ENCODE peak calls at places on chromosomes 5 and 9, in four cellular contexts. L, A, F and K are unnamed samples.

GRCh38 chr5:170747851-170748250 is 35.7 kb upstream of the GABRP start:
- DNase-seq in A (peak; percentile 72), L (peak; percentile 77), F (peak; percentile 59), K (peak; percentile 32)

GRCh38 chr9:133604214-133604613 is 5.0 kb downstream of the FAM163B start:
- DNase-seq in F (peak; percentile 64), A (no peak), L (no peak), K (peak; percentile 8)

GRCh38 chr9:19381656-19382055 is 1.6 kb upstream of the RPS6 start:
- DNase-seq in L (no peak), A (no peak), F (no peak), K (no peak)

GRCh38 chr5:29905626-29906353 is 1287.7 kb upstream of the CDH6 start:
- DNase-seq in A (no peak), L (no peak), F (no peak), K (no peak)

GRCh38 chr5:91024727-91025126 is 358.4 kb downstream of the ARRDC3 start:
- DNase-seq in F (no peak), A (no peak), L (no peak), K (no peak)

GRCh38 chr5:135055385-135055784 is 21.4 kb upstream of the PITX1 start:
- DNase-seq in L (no peak), A (no peak), F (no peak), K (no peak)

GRCh38 chr5:54205453-54205852 is 104.9 kb downstream of the ARL15 start:
- DNase-seq in L (no peak), A (no peak), F (no peak), K (no peak)

GRCh38 chr9:137348781-137349470 is 46.9 kb upstream of the NRARP start:
- DNase-seq in F (no peak), L (no peak), A (no peak), K (no peak)

GRCh38 chr5:43121565-43122484 is 1.1 kb downstream of the ZNF131 start:
- DNase-seq in A (no peak), L (peak; percentile 77), F (peak; percentile 49), K (peak; percentile 58)

GRCh38 chr9:70407081-70407503 is 7.4 kb downstream of the KLF9 start:
- DNase-seq in A (no peak), F (no peak), L (no peak), K (no peak)

GRCh38 chr9:117672397-117672796 is 31.8 kb upstream of the TLR4 start:
- DNase-seq in A (no peak), F (no peak), L (no peak), K (no peak)

GRCh38 chr5:38329132-38329715 is 70.9 kb downstream of the EGFLAM start:
- DNase-seq in F (no peak), L (no peak), A (no peak), K (no peak)

GRCh38 chr9:93828331-93829097 is 126.6 kb downstream of the BARX1 start:
- DNase-seq in A (no peak), F (no peak), L (no peak), K (no peak)

GRCh38 chr9:116692619-116693018 is 5.5 kb downstream of the TRIM32 start:
- DNase-seq in F (no peak), A (no peak), L (no peak), K (no peak)

GRCh38 chr5:95884021-95884333 is 61.5 kb upstream of the GLRX start:
- DNase-seq in A (no peak), F (no peak), L (no peak), K (peak; percentile 37)

GRCh38 chr9:36327903-36328302 is 69.7 kb upstream of the GNE start:
- DNase-seq in F (no peak), A (no peak), L (no peak), K (no peak)
- TF ChIP-seq TEAD4 in F (no peak), A (no peak), L (no peak), K (no peak)

DNA sequence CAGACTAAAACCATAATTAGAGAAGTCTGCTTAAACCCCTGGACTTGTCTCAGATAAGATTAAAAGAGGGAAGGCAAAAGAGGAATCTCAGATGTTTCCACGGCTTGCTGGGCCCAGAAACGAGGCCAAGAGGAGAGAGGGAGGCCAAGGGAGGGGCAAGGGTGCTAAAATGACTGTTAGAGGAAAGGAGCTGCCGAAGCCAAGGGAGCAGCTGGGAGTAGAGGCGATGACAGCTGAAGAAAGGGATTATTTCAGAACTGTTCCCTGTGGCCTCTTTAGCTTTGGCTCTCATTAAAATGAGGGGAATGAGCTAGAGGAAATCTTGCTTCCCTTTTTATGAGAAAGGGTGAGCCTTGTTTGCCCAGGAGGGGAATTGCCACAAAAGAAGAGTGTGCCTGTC is 72.0 kb downstream of the FEM1C start:
- DNase-seq in F (no peak), A (no peak), L (no peak), K (no peak)
- TF ChIP-seq TEAD4 in F (no peak), A (no peak), L (no peak), K (no peak)

GRCh38 chr5:167769846-167770420 is 521.5 kb upstream of the WWC1 start:
- DNase-seq in A (no peak), F (no peak), L (no peak), K (no peak)
- TF ChIP-seq TEAD4 in A (no peak), F (no peak), L (no peak), K (no peak)

DNA sequence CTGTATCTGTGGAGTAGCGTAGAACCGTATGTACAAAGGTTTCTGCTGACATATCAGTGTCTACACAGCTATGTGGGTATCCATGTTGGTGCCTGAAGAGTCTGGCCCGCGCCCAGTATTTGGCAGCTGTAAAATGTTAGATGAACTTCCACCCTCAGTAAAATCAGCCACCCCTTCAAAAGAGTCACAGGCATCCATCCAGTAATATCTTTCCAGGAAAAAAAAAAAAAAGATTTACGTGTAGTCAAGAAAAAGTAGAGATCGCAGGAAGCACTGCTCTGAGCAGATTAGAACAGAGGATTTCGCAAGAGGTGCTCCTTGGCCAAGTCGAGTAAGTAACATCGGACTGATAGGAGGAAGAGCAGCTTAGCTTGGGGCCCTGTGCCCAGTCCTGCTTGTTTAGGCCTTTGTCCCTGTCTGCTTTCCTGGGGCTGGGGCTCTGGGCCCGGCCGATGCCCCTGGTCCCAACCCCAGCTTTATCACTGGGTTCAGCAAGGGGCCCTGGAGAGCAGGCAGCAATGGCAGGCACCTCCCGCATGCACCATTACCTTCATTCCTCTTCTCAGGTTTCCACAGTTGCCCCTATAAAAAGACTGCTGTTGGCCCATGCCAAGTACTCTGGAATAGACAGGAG is 21.2 kb downstream of the DAPK1 start:
- DNase-seq in A (no peak), F (no peak), L (no peak), K (peak; percentile 30)
- TF ChIP-seq TEAD4 in A (no peak), F (no peak), L (no peak), K (peak; percentile 96)

GRCh38 chr9:105127863-105128220 is 116.6 kb upstream of the SLC44A1 start:
- DNase-seq in A (no peak), L (no peak), F (no peak), K (no peak)
- TF ChIP-seq TEAD4 in A (no peak), L (no peak), F (no peak), K (no peak)

DNA sequence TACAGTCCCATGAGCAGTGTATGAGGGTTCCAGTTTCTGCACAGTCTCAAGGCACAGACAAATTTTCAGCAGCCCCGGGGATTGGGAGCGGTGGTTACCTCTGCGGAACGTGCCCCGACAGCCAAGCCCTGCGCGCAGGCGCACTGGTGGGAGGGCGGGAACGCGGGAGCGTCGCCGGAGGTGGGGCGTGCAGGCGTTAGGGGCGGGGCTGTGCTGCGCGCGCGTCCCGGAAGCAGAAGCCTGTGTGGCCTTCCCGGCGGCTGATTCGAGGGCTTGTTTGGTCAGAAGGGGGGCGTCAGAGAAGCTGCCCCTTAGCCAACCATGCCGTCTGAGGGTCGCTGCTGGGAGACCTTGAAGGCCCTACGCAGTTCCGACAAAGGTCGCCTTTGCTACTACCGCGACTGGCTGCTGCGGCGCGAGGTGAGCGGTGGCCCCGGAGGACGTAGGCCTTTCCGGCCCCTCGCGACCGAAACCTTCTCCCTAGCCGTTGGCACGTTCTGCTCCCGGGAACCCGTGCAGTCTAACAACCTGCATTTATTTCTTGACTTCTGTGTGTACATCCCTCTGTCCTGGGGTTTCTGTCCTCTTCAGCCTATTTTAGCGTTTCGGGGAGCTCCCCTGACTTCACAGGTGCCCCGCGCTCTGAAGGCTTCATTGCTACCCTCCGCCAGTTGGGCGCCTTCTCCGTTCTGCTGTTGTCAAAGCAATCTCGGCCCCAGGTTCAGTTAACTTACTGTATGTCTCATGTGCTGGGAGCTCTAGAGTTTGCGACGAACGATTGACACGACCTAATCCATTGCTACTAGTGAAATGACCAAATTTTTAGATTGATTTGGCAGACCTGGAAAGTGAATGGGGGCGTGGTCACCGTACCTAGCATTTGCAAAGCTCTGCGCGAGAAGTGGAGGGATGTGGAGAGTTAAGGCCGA is at the start of gene GLE1:
- DNase-seq in A (peak; percentile 96), F (peak; percentile 99), L (peak; percentile 99), K (peak; percentile 99)
- TF ChIP-seq TEAD4 in A (no peak), F (no peak), L (no peak), K (no peak)

GRCh38 chr5:159933531-159934485 is 17.5 kb downstream of the ADRA1B start:
- DNase-seq in A (no peak), F (no peak), L (no peak), K (no peak)

GRCh38 chr5:159923008-159923407 is 6.7 kb downstream of the ADRA1B start:
- DNase-seq in A (no peak), L (no peak), F (no peak), K (no peak)

GRCh38 chr5:159928122-159928960 is 12.1 kb downstream of the ADRA1B start:
- DNase-seq in L (no peak), F (no peak), A (no peak), K (no peak)
- TF ChIP-seq TEAD4 in L (no peak), F (no peak), A (no peak), K (no peak)

GRCh38 chr9:109250311-109250741 is 70.5 kb downstream of the EPB41L4B start:
- DNase-seq in A (no peak), L (no peak), F (no peak), K (no peak)
- TF ChIP-seq TEAD4 in A (no peak), L (no peak), F (no peak), K (no peak)